ENCODE peak calls at places on chromosomes 13 and 19, in six cellular contexts. One of them, this sample, is unnamed.

GRCh38 chr19:6580313-6580712 is 10.6 kb downstream of the CD70 start:
- DNase-seq in A549: peak; percentile 69
- DNase-seq in ovary: no peak
- DNase-seq in stomach: no peak
- DNase-seq in K562: no peak
- DNase-seq in tibial nerve: no peak
- DNase-seq in this sample: no peak

GRCh38 chr13:30119476-30119875 is 187.9 kb downstream of the KATNAL1 start:
- DNase-seq in K562: no peak
- DNase-seq in ovary: no peak
- DNase-seq in stomach: no peak
- DNase-seq in A549: no peak
- DNase-seq in tibial nerve: no peak
- DNase-seq in this sample: no peak

GRCh38 chr19:53906211-53907192 is 2.6 kb upstream of the CACNG7 start:
- DNase-seq in stomach: peak; percentile 44
- DNase-seq in K562: peak; percentile 74
- DNase-seq in tibial nerve: peak; percentile 24
- DNase-seq in ovary: no peak
- DNase-seq in A549: peak; percentile 92
- DNase-seq in this sample: no peak

GRCh38 chr19:50479761-50480251 is 3.2 kb upstream of the GARIN5A start:
- DNase-seq in stomach: no peak
- DNase-seq in K562: no peak
- DNase-seq in A549: no peak
- DNase-seq in tibial nerve: no peak
- DNase-seq in ovary: no peak
- DNase-seq in this sample: no peak

GRCh38 chr19:863305-863620 is 3.8 kb downstream of the CFD start:
- DNase-seq in K562: no peak
- DNase-seq in stomach: no peak
- DNase-seq in tibial nerve: no peak
- DNase-seq in A549: no peak
- DNase-seq in ovary: no peak
- DNase-seq in this sample: no peak

GRCh38 chr19:28634837-28635236 is 578.1 kb downstream of the UQCRFS1 start:
- DNase-seq in A549: no peak
- DNase-seq in tibial nerve: no peak
- DNase-seq in stomach: no peak
- DNase-seq in K562: no peak
- DNase-seq in ovary: no peak
- DNase-seq in this sample: no peak

GRCh38 chr19:52778811-52779210 is 7.8 kb downstream of the ZNF600 start:
- DNase-seq in K562: no peak
- DNase-seq in A549: no peak
- DNase-seq in tibial nerve: no peak
- DNase-seq in ovary: no peak
- DNase-seq in stomach: no peak
- DNase-seq in this sample: no peak

GRCh38 chr19:11483176-11484111 is 2.6 kb upstream of the ELAVL3 start:
- DNase-seq in stomach: no peak
- DNase-seq in tibial nerve: no peak
- DNase-seq in K562: no peak
- DNase-seq in A549: no peak
- DNase-seq in ovary: no peak
- DNase-seq in this sample: no peak

GRCh38 chr13:93689333-93689732 is 462.7 kb downstream of the GPC6 start:
- DNase-seq in tibial nerve: no peak
- DNase-seq in K562: no peak
- DNase-seq in A549: no peak
- DNase-seq in ovary: no peak
- DNase-seq in stomach: no peak
- DNase-seq in this sample: no peak

GRCh38 chr19:49114630-49115363 is 627 bp downstream of the LIN7B start:
- DNase-seq in tibial nerve: peak; percentile 36
- DNase-seq in ovary: peak; percentile 62
- DNase-seq in stomach: peak; percentile 65
- DNase-seq in K562: peak; percentile 47
- DNase-seq in A549: no peak
- DNase-seq in this sample: no peak

GRCh38 chr19:30479657-30480056 is 107.5 kb downstream of the ZNF536 start:
- DNase-seq in ovary: no peak
- DNase-seq in K562: no peak
- DNase-seq in A549: no peak
- DNase-seq in tibial nerve: no peak
- DNase-seq in stomach: no peak
- DNase-seq in this sample: no peak

GRCh38 chr13:94620286-94620896 is 18.7 kb downstream of the GPR180 start:
- DNase-seq in stomach: no peak
- DNase-seq in ovary: no peak
- DNase-seq in A549: peak; percentile 13
- DNase-seq in tibial nerve: no peak
- DNase-seq in K562: peak; percentile 30
- DNase-seq in this sample: no peak

GRCh38 chr13:40125336-40125735 is 469.9 kb downstream of the COG6 start:
- DNase-seq in tibial nerve: no peak
- DNase-seq in A549: no peak
- DNase-seq in stomach: no peak
- DNase-seq in K562: no peak
- DNase-seq in ovary: no peak
- DNase-seq in this sample: no peak

GRCh38 chr19:5298502-5298901 is 42.1 kb downstream of the PTPRS start:
- DNase-seq in ovary: no peak
- DNase-seq in K562: no peak
- DNase-seq in stomach: peak; percentile 96
- DNase-seq in tibial nerve: no peak
- DNase-seq in A549: no peak
- DNase-seq in this sample: peak; percentile 82

GRCh38 chr13:113647351-113648217 is 10.4 kb downstream of the ATP4B start:
- DNase-seq in ovary: peak; percentile 36
- DNase-seq in K562: no peak
- DNase-seq in A549: peak; percentile 5
- DNase-seq in tibial nerve: peak; percentile 77
- DNase-seq in stomach: peak; percentile 96
- DNase-seq in this sample: peak; percentile 91
- H3K4me1 ChIP-seq in ovary: peaks cover 12% of the 10 kb centered on the region
- H3K4me1 ChIP-seq in K562: no peaks in the 10 kb centered on the region
- H3K4me1 ChIP-seq in A549: peaks cover 9% of the 10 kb centered on the region
- H3K4me1 ChIP-seq in tibial nerve: no peaks in the 10 kb centered on the region
- H3K4me1 ChIP-seq in stomach: peaks cover 22% of the 10 kb centered on the region
- H3K4me1 ChIP-seq in this sample: peaks cover 24% of the 10 kb centered on the region

GRCh38 chr13:96191367-96191766 is 101.5 kb downstream of the HS6ST3 start:
- DNase-seq in A549: no peak
- DNase-seq in K562: no peak
- DNase-seq in ovary: no peak
- DNase-seq in stomach: no peak
- DNase-seq in tibial nerve: no peak
- DNase-seq in this sample: no peak
- TF ChIP-seq EP300 in A549: no peak
- TF ChIP-seq EP300 in K562: no peak
- TF ChIP-seq EP300 in ovary: no peak
- TF ChIP-seq EP300 in stomach: no peak
- TF ChIP-seq EP300 in tibial nerve: no peak
- TF ChIP-seq EP300 in this sample: no peak

GRCh38 chr19:56110515-56111448 is 10.3 kb downstream of the ZNF787 start:
- DNase-seq in stomach: peak; percentile 73
- DNase-seq in tibial nerve: no peak
- DNase-seq in A549: no peak
- DNase-seq in K562: no peak
- DNase-seq in ovary: peak; percentile 83
- DNase-seq in this sample: no peak

GRCh38 chr19:56106993-56107392 is 14.1 kb downstream of the ZNF787 start:
- DNase-seq in tibial nerve: no peak
- DNase-seq in ovary: no peak
- DNase-seq in stomach: no peak
- DNase-seq in K562: no peak
- DNase-seq in A549: no peak
- DNase-seq in this sample: no peak

GRCh38 chr19:56107626-56108351 is 13.3 kb downstream of the ZNF787 start:
- DNase-seq in A549: no peak
- DNase-seq in stomach: peak; percentile 50
- DNase-seq in K562: no peak
- DNase-seq in ovary: no peak
- DNase-seq in tibial nerve: no peak
- DNase-seq in this sample: no peak

GRCh38 chr19:56109216-56109615 is 11.9 kb downstream of the ZNF787 start:
- DNase-seq in K562: no peak
- DNase-seq in A549: no peak
- DNase-seq in tibial nerve: no peak
- DNase-seq in ovary: no peak
- DNase-seq in stomach: no peak
- DNase-seq in this sample: no peak

DNA sequence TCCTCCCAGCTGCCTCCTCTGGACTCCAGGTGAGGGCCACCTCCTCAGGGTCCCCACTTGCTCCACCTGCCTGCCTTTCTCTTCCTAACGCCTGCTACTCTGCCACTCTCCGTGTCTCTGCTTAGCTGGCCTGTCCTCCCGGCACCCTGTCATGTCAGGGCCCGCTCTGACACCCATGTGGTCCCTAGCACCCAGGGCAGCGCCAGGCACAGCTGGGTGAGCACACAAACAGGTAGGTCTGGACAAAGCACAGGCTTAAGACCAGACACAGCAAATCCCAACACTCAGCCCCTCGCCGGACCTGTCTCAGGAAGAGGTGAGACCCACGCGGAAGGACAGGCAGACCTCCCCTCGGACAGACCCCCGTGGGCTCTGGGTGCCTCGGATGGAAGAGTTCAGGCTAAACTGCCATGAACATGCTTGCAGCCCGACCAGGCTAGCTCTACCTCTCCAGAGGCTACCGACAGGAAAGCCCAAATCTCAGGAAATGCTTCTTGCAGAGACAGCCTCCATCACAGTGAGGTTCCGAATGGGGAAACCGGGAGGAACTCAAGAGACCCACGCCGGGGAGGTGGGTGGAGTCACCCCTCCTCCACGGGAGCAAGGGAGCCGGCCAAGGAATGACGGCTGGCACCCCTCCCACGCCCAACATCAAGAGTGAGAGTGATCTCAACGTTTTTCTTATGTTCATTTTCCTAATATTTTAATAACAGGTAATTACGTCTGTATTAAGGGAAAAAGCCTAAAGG is 12.5 kb downstream of the ZNF787 start:
- DNase-seq in ovary: peak; percentile 64
- DNase-seq in stomach: peak; percentile 57
- DNase-seq in tibial nerve: no peak
- DNase-seq in K562: no peak
- DNase-seq in A549: no peak
- DNase-seq in this sample: peak; percentile 60
- H3K4me1 ChIP-seq in ovary: peaks cover 40% of the 10 kb centered on the region
- H3K4me1 ChIP-seq in stomach: peaks cover 93% of the 10 kb centered on the region
- H3K4me1 ChIP-seq in tibial nerve: no peaks in the 10 kb centered on the region
- H3K4me1 ChIP-seq in K562: peaks cover 8% of the 10 kb centered on the region
- H3K4me1 ChIP-seq in A549: peaks cover 18% of the 10 kb centered on the region
- H3K4me1 ChIP-seq in this sample: peaks cover 86% of the 10 kb centered on the region

GRCh38 chr13:67238861-67239260 is 8.7 kb upstream of the PCDH9 start:
- DNase-seq in K562: no peak
- DNase-seq in A549: no peak
- DNase-seq in stomach: no peak
- DNase-seq in ovary: no peak
- DNase-seq in tibial nerve: no peak
- DNase-seq in this sample: no peak
- TF ChIP-seq EP300 in K562: no peak
- TF ChIP-seq EP300 in A549: no peak
- TF ChIP-seq EP300 in stomach: no peak
- TF ChIP-seq EP300 in ovary: no peak
- TF ChIP-seq EP300 in tibial nerve: no peak
- TF ChIP-seq EP300 in this sample: no peak

DNA sequence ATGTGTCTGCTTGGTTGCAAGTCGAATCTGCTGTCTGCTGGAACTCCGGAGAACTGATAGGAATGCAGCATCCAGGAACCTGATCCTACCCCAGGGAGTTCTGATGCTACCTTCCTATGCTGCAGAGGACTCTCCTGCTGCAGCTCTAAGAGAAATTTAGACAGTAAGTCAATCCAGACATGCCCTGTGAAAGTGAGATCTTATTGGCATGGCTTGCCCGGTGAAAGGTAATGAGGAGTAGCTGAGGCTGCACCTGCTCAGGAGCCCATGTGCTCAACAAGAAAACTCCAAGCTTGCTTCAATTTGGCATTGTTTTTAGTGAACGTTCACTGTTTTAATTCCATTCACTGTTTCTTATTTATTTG is 217.3 kb upstream of the SERP2 start:
- DNase-seq in tibial nerve: no peak
- DNase-seq in stomach: no peak
- DNase-seq in A549: no peak
- DNase-seq in ovary: no peak
- DNase-seq in K562: no peak
- DNase-seq in this sample: no peak
- H3K4me1 ChIP-seq in tibial nerve: no peaks in the 10 kb centered on the region
- H3K4me1 ChIP-seq in stomach: peaks cover 27% of the 10 kb centered on the region
- H3K4me1 ChIP-seq in A549: peaks cover 30% of the 10 kb centered on the region
- H3K4me1 ChIP-seq in ovary: peaks cover 8% of the 10 kb centered on the region
- H3K4me1 ChIP-seq in K562: no peaks in the 10 kb centered on the region
- H3K4me1 ChIP-seq in this sample: peaks cover 32% of the 10 kb centered on the region

GRCh38 chr13:91020635-91021034 is 326.9 kb upstream of the MIR17HG start:
- DNase-seq in K562: no peak
- DNase-seq in stomach: no peak
- DNase-seq in ovary: no peak
- DNase-seq in A549: no peak
- DNase-seq in tibial nerve: no peak
- DNase-seq in this sample: no peak
- TF ChIP-seq EP300 in K562: no peak
- TF ChIP-seq EP300 in stomach: no peak
- TF ChIP-seq EP300 in ovary: no peak
- TF ChIP-seq EP300 in A549: no peak
- TF ChIP-seq EP300 in tibial nerve: no peak
- TF ChIP-seq EP300 in this sample: no peak

DNA sequence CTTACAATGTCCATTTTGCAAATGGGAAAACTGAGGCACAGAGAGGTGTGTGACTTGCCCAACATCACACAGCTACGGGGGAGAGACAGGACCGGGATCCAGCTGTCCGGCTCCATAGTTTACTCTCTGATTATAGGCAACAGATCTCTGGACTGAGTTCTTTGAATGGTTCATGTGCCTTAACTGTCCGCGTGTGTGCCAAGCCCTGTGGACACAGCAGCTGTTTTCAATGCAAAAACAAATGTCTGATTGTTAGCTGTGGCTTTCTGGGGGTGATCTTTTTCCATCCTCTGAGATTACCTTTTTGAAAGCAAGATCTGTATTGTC is 94.1 kb downstream of the KL start:
- DNase-seq in stomach: no peak
- DNase-seq in A549: no peak
- DNase-seq in K562: no peak
- DNase-seq in ovary: no peak
- DNase-seq in tibial nerve: no peak
- DNase-seq in this sample: no peak
- H3K4me1 ChIP-seq in stomach: peaks cover 85% of the 10 kb centered on the region
- H3K4me1 ChIP-seq in A549: no peaks in the 10 kb centered on the region
- H3K4me1 ChIP-seq in K562: no peaks in the 10 kb centered on the region
- H3K4me1 ChIP-seq in ovary: peaks cover 15% of the 10 kb centered on the region
- H3K4me1 ChIP-seq in tibial nerve: no peaks in the 10 kb centered on the region
- H3K4me1 ChIP-seq in this sample: peaks cover 49% of the 10 kb centered on the region